ENCODE peak calls at places on chromosome 6, in four cellular contexts. W, H, Q and U are unnamed samples.

GRCh38 chr6:162032620-162033019 is 694.9 kb downstream of the PRKN start:
- DNase-seq in W (peak; percentile 30), H (no peak), Q (no peak), U (no peak)

GRCh38 chr6:127300411-127300810 is 33.7 kb downstream of the RNF146 start:
- DNase-seq in W (no peak), H (no peak), Q (no peak), U (no peak)

GRCh38 chr6:159594106-159594749 is 98.8 kb downstream of the SOD2 start:
- DNase-seq in W (no peak), H (no peak), Q (no peak), U (no peak)

GRCh38 chr6:16999486-17000436 is 102.1 kb upstream of the STMND1 start:
- DNase-seq in W (no peak), H (no peak), Q (no peak), U (no peak)

GRCh38 chr6:149924206-149924932 is 1.4 kb upstream of the RAET1G start:
- DNase-seq in W (no peak), H (no peak), Q (no peak), U (no peak)

GRCh38 chr6:145313041-145313855 is 422.1 kb downstream of the EPM2A start:
- DNase-seq in W (no peak), H (no peak), Q (no peak), U (no peak)

GRCh38 chr6:168530653-168531071 is 89.7 kb downstream of the SMOC2 start:
- DNase-seq in W (no peak), H (no peak), Q (no peak), U (no peak)

GRCh38 chr6:110731196-110731595 is 84.1 kb downstream of the CDK19 start:
- DNase-seq in W (no peak), H (no peak), Q (no peak), U (no peak)

GRCh38 chr6:110705543-110705942 is 109.7 kb downstream of the CDK19 start:
- DNase-seq in W (no peak), H (no peak), Q (no peak), U (no peak)

GRCh38 chr6:43494766-43495165 is 15.4 kb downstream of the LRRC73 start:
- DNase-seq in W (no peak), H (no peak), Q (no peak), U (no peak)

GRCh38 chr6:43089874-43090556 is 13.9 kb downstream of the PTK7 start:
- DNase-seq in W (no peak), H (no peak), Q (no peak), U (no peak)

GRCh38 chr6:7763896-7764295 is 38.0 kb downstream of the BMP6 start:
- DNase-seq in W (no peak), H (no peak), Q (no peak), U (no peak)

GRCh38 chr6:131721161-131721560 is 10.3 kb upstream of the CTAGE9 start:
- DNase-seq in W (no peak), H (no peak), Q (no peak), U (no peak)

GRCh38 chr6:42099340-42100028 is 42.9 kb downstream of the C6orf132 start:
- DNase-seq in W (no peak), H (peak; percentile 60), Q (no peak), U (no peak)

GRCh38 chr6:158705386-158706126 is 55.7 kb downstream of the SYTL3 start:
- DNase-seq in W (no peak), H (no peak), Q (no peak), U (no peak)

GRCh38 chr6:90393232-90393884 is 96.7 kb upstream of the BACH2 start:
- DNase-seq in W (peak; percentile 16), H (peak; percentile 51), Q (no peak), U (no peak)

GRCh38 chr6:150634641-150635292 is 35.1 kb downstream of the PLEKHG1 start:
- DNase-seq in W (no peak), H (no peak), Q (no peak), U (no peak)

GRCh38 chr6:139531148-139531547 is 156.7 kb upstream of the CITED2 start:
- DNase-seq in W (no peak), H (peak; percentile 47), Q (no peak), U (no peak)

GRCh38 chr6:5461365-5461764 is 200.1 kb downstream of the FARS2 start:
- DNase-seq in W (no peak), H (no peak), Q (no peak), U (no peak)

GRCh38 chr6:25913741-25914140 is 16.8 kb downstream of the SLC17A2 start:
- DNase-seq in W (no peak), H (no peak), Q (no peak), U (no peak)

GRCh38 chr6:33251390-33252012 is 20.2 kb downstream of the VPS52 start:
- DNase-seq in W (no peak), H (no peak), Q (no peak), U (no peak)

GRCh38 chr6:161143663-161144430 is 130.0 kb downstream of the AGPAT4 start:
- DNase-seq in W (no peak), H (no peak), Q (no peak), U (no peak)

GRCh38 chr6:111030008-111031006 is 48.5 kb downstream of the RPF2 start:
- DNase-seq in W (no peak), H (no peak), Q (no peak), U (no peak)

GRCh38 chr6:113690255-113690956 is 166.7 kb upstream of the MARCKS start:
- DNase-seq in W (no peak), H (no peak), Q (peak; percentile 34), U (no peak)
- TF ChIP-seq POLR2AphosphoS5 in W (no peak), H (no peak), Q (no peak), U (no peak)

GRCh38 chr6:144063744-144064401 is 31.5 kb downstream of the SF3B5 start:
- DNase-seq in W (peak; percentile 69), H (peak; percentile 96), Q (peak; percentile 59), U (peak; percentile 83)

GRCh38 chr6:144064831-144065668 is 30.3 kb downstream of the SF3B5 start:
- DNase-seq in W (no peak), H (no peak), Q (peak; percentile 44), U (no peak)

GRCh38 chr6:144063246-144063743 is 32.1 kb downstream of the SF3B5 start:
- DNase-seq in W (no peak), H (peak; percentile 29), Q (no peak), U (no peak)

GRCh38 chr6:144064402-144064830 is 31.0 kb downstream of the SF3B5 start:
- DNase-seq in W (no peak), H (peak; percentile 52), Q (no peak), U (no peak)

GRCh38 chr6:144062757-144063156 is 32.6 kb downstream of the SF3B5 start:
- DNase-seq in W (no peak), H (no peak), Q (no peak), U (no peak)
- TF ChIP-seq SPI1 in W (no peak), H (no peak), Q (no peak), U (no peak)

GRCh38 chr6:32244270-32244669 is 20.4 kb upstream of the NOTCH4 start:
- DNase-seq in W (no peak), H (no peak), Q (no peak), U (no peak)
- TF ChIP-seq POLR2AphosphoS5 in W (no peak), H (no peak), Q (no peak), U (no peak)

DNA sequence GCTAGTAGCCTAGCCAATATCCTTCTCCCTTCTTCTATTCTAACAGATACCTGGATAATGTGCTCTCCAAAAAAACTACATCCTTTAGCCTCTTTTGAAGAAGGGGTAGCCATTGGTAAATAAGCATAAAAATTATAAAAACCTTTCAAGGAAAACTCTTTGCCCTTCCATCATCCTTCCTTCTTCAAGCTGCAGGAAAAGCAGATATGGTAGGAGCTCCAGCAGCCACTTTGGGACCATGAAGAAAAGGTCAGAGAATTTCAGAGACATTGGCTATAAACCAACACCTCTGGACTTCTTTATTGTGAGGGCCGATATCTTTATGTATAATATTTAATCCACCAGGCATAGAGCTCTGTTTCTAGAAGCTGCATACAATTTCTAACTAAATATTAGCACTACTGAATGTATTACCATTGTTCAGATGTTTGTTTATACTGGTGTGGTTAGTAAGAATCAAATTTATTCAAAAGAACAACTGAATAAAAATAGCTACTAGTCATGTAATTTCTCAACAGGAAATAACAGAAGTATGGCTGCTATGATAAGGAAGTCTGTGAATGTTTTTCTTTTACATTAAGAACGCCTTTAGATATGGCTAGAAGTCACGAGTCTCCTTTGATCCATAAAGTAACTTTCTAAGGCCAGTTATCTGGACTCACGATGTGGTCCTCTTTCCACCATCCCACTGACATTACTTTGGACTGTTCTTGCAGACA is 32.2 kb downstream of the MYLK4 start:
- DNase-seq in W (no peak), H (no peak), Q (no peak), U (no peak)
- TF ChIP-seq SPI1 in W (no peak), H (no peak), Q (no peak), U (no peak)

DNA sequence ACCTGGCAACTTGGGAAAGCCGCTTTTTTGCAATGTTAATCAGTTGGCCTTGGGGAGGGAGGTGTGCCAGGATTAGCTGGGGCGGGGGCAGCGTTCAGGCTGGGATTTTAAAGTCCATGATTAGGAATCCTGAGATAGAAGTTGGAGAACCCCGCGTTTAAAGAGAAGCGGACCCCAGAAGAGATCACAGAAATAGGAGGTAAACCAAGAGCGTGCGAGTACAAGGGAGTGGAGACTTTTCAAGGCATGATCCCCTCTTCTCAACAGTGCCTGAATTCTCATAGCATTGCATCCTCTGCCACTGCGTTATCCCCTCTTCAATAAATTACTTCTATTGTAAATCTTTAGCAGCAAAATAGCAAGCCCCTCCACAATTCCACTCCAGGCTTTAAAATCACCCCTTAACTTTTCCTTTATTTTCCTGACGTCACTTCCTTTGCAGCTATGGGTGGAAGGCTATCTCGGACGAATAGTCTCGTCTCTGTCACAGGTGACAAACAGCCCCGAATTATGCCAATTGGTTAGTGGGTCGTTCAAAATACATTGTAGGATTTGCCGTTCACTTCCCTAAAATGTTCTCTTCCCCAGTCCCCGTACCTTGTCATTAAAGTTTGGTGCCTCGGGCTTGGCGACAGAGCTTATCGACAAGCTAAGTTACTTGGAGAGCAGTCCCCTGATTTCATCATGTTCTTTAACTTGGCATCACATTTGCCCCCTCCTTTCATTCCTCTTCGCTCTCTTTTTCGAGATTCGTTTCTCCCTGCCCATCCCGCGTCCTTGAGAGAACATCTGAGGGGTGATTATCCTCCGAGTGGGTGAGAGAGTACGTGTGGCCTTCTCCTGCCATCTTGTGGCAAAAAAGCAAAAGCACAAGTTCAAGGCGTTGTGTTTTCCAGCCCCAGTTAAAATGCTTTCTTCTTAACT is 17.1 kb downstream of the OR2B2 start:
- DNase-seq in W (peak; percentile 80), H (peak; percentile 75), Q (peak; percentile 66), U (no peak)
- TF ChIP-seq POLR2AphosphoS5 in W (peak; percentile 46), H (peak; percentile 73), Q (peak; percentile 23), U (peak; percentile 33)